ENCODE peak calls at places on chromosomes 4 and X, in six cellular contexts. J is fibroblast of lung; K is H9; R is stimulated activated CD4-positive, alpha-beta T cell treated with anti-CD3 and anti-CD28 coated beads, Interleukin-2, amount 100 ng/mL, for 48 hours; L is ELR; D is HTR-8/SVneo. A is an unnamed sample.

GRCh38 chr4:136699905-136700304 is 832.4 kb downstream of the PCDH18 start:
- DNase-seq in J (no peak), K (no peak), R (no peak), L (no peak), D (no peak), A (no peak)

GRCh38 chrX:153924149-153924861 is 1.8 kb downstream of the ARHGAP4 start:
- DNase-seq in J (peak), K (no peak), R (no peak), L (peak), D (no peak), A (peak)

GRCh38 chrX:48509245-48509590 is 426 bp downstream of the PORCN start:
- DNase-seq in J (no peak), K (no peak), R (no peak), L (no peak), D (no peak), A (no peak)

GRCh38 chr4:112058433-112058832 is 86.8 kb upstream of the FAM241A start:
- DNase-seq in J (peak), K (no peak), R (no peak), L (peak), D (no peak), A (no peak)

GRCh38 chr4:139599594-139600374 is 43.8 kb upstream of the SETD7 start:
- DNase-seq in J (peak), K (no peak), R (no peak), L (peak), D (no peak), A (no peak)

GRCh38 chr4:184899261-184900134 is 73.7 kb upstream of the ACSL1 start:
- DNase-seq in J (peak), K (no peak), R (no peak), L (peak), D (no peak), A (no peak)

GRCh38 chr4:40626183-40626990 is 3.3 kb downstream of the RBM47 start:
- DNase-seq in J (peak), K (no peak), R (no peak), L (peak), D (no peak), A (no peak)

GRCh38 chrX:29318051-29318450 is 730.8 kb downstream of the IL1RAPL1 start:
- DNase-seq in J (peak), K (no peak), R (no peak), L (no peak), D (peak), A (no peak)